ENCODE peak calls at places on chromosome 6, in nine cellular contexts. C is HFF-Myc, B is brain microvascular endothelial cell, N is MM.1S, L is lower lobe of right lung, A is suprapubic skin, U is spleen, Q is ascending aorta, W is stomach. R is an unnamed sample.

GRCh38 chr6:21598662-21599061 is 5.1 kb downstream of the SOX4 start:
- DNase-seq in C (no peak), B (no peak), N (no peak), Q (no peak), A (no peak), W (no peak), L (no peak), U (no peak), R (no peak)

GRCh38 chr6:118876201-118876600 is 17.8 kb upstream of the ASF1A start:
- DNase-seq in N (no peak), A (no peak), B (no peak), U (no peak), Q (no peak), C (no peak), W (no peak), L (no peak), R (no peak)

GRCh38 chr6:26205161-26205624 is 118.0 kb downstream of the HFE start:
- DNase-seq in U (peak; percentile 94), W (peak; percentile 77), Q (peak; percentile 91), A (peak; percentile 87), L (peak; percentile 85), C (no peak), N (peak; percentile 89), B (peak; percentile 85), R (no peak)

GRCh38 chr6:16544006-16544405 is 217.3 kb downstream of the ATXN1 start:
- DNase-seq in W (no peak), N (no peak), L (no peak), U (no peak), Q (no peak), B (peak; percentile 89), A (no peak), C (no peak), R (no peak)

GRCh38 chr6:152261179-152261578 is 376.0 kb downstream of the SYNE1 start:
- DNase-seq in C (no peak), Q (no peak), A (no peak), B (no peak), N (no peak), W (no peak), U (no peak), L (no peak), R (no peak)

GRCh38 chr6:117018771-117019170 is 141.7 kb downstream of the RFX6 start:
- DNase-seq in A (no peak), W (no peak), U (no peak), C (peak; percentile 29), L (no peak), Q (no peak), N (no peak), B (no peak), R (no peak)

GRCh38 chr6:48087448-48087847 is 23.5 kb downstream of the PTCHD4 start:
- DNase-seq in C (no peak), A (no peak), W (no peak), U (no peak), Q (no peak), L (no peak), N (no peak), B (no peak), R (no peak)

GRCh38 chr6:164107297-164107995 is 692.9 kb downstream of the QKI start:
- DNase-seq in W (no peak), L (no peak), C (no peak), A (no peak), U (no peak), Q (no peak), B (no peak), N (no peak), R (no peak)

GRCh38 chr6:147508073-147508870 is at the start of gene SAMD5:
- DNase-seq in A (peak; percentile 62), N (no peak), L (peak; percentile 59), C (peak; percentile 39), U (peak; percentile 81), Q (peak; percentile 67), B (peak; percentile 40), W (peak; percentile 65), R (no peak)

GRCh38 chr6:133468591-133468990 is 227.4 kb downstream of the EYA4 start:
- DNase-seq in L (no peak), A (no peak), N (no peak), W (no peak), B (no peak), Q (no peak), C (no peak), U (no peak), R (no peak)

GRCh38 chr6:139820191-139820590 is 445.7 kb upstream of the CITED2 start:
- DNase-seq in A (no peak), B (peak; percentile 29), U (no peak), W (no peak), C (peak; percentile 42), N (no peak), Q (no peak), L (no peak), R (no peak)

GRCh38 chr6:151229401-151230276 is 10.1 kb upstream of the AKAP12 start:
- DNase-seq in N (no peak), W (no peak), C (no peak), L (no peak), U (no peak), A (no peak), Q (no peak), B (no peak), R (no peak)

GRCh38 chr6:117840541-117840983 is 66.5 kb upstream of the SLC35F1 start:
- DNase-seq in W (no peak), A (no peak), L (no peak), U (no peak), C (no peak), N (peak; percentile 61), Q (no peak), B (peak; percentile 60), R (peak; percentile 19)

GRCh38 chr6:139762587-139763031 is 388.2 kb upstream of the CITED2 start:
- DNase-seq in U (no peak), A (no peak), L (no peak), Q (no peak), C (no peak), N (no peak), W (no peak), B (no peak), R (no peak)

GRCh38 chr6:159512104-159512503 is 180.9 kb downstream of the SOD2 start:
- DNase-seq in L (no peak), A (no peak), N (no peak), Q (no peak), C (no peak), U (no peak), B (no peak), W (no peak), R (no peak)

GRCh38 chr6:115441671-115442070 is 619.0 kb downstream of the FRK start:
- DNase-seq in L (no peak), N (no peak), C (peak; percentile 1), W (no peak), Q (no peak), B (no peak), U (no peak), A (no peak), R (no peak)

GRCh38 chr6:168054663-168055560 is 24.1 kb downstream of the FRMD1 start:
- DNase-seq in N (no peak), W (no peak), L (no peak), U (peak; percentile 66), Q (no peak), B (no peak), A (no peak), C (no peak), R (no peak)

GRCh38 chr6:81562169-81562568 is 190.3 kb downstream of the TENT5A start:
- DNase-seq in A (no peak), N (no peak), Q (no peak), C (peak; percentile 14), L (no peak), U (no peak), B (peak; percentile 69), W (no peak), R (peak; percentile 84)

DNA sequence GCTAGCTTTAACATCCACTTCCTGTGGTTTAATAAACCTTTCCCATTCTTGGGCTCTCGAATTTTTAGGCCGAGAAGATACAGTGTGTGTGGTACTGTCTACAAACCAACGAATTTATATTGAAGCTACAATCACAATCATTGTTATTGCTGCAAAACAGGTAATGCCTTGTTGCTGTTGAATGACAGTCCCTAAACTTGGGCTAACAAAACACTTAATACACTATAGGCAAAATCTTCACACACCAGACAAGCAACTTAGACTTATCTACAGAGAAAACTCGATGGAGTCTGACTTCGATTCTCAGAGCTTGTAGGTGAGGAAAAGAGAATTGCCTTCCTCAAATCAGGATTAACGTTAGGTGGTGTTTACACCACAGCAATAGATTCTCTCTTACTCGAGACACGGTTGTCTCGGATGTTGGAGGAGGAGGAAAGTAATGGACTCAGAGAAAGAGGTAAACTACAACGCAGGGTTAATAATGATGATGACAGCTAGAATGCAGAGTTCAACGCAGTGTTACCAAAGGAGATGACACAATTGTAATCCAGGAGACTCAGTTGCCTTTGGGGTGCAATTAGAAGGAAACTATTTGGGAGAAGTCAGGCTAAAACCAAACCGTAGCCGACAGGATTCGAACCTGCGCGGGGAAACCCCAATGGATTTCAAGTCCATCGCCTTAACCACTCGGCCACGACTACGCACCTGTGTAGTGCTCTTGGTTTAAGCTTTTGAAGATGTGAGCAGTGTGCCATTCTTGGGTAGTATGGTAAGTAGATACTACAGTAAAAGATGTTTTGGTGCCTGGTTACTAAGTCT is 32.5 kb upstream of the ZNF184 start:
- DNase-seq in Q (no peak), N (peak; percentile 75), U (no peak), B (peak; percentile 89), L (no peak), W (no peak), A (no peak), C (peak; percentile 86), R (no peak)
- H3K4me3 ChIP-seq in Q (no peak overlapping the region), N (peak overlapping the region; percentile 38), U (no peak overlapping the region), B (no peak overlapping the region), L (no peak overlapping the region), W (no peak overlapping the region), A (no peak overlapping the region), C (no peak overlapping the region), R (no peak overlapping the region)

GRCh38 chr6:94071835-94072234 is 652.5 kb upstream of the EPHA7 start:
- DNase-seq in W (no peak), Q (no peak), A (no peak), U (no peak), C (no peak), B (no peak), L (no peak), N (peak; percentile 42), R (no peak)
- TF ChIP-seq CTCF in W (no peak), Q (no peak), A (no peak), U (no peak), C (no peak), B (peak; percentile 28), L (no peak), N (peak; percentile 42), R (peak; percentile 46)

DNA sequence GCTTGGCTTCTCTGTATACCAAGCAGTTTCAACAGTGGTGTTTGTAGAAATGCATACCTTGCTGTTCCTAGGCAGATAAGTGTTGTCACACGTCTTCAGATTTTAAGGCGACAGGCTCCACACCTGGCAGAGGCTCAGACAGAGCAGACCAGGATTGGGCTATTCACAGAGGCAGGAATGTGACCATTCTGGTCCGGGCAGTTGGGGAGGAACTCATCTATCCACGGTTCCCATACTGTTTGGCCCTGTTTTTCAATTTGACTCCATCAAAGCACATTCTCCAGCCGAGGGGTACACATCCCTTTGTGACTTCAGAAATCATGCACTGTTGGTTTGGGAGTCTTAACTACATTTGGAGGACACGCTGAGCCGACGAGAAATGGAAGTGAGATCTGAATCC is 45.5 kb downstream of the UTRN start:
- DNase-seq in A (no peak), Q (no peak), B (no peak), U (no peak), N (no peak), W (peak; percentile 85), C (no peak), L (peak; percentile 86), R (no peak)
- H3K4me3 ChIP-seq in A (peak overlapping the region; percentile 25), Q (no peak overlapping the region), B (no peak overlapping the region), U (no peak overlapping the region), N (no peak overlapping the region), W (no peak overlapping the region), C (no peak overlapping the region), L (peak overlapping the region; percentile 39), R (no peak overlapping the region)

GRCh38 chr6:93644611-93645010 is 225.3 kb upstream of the EPHA7 start:
- DNase-seq in A (no peak), N (no peak), Q (no peak), L (no peak), U (no peak), B (no peak), W (no peak), C (no peak), R (peak; percentile 9)
- TF ChIP-seq CTCF in A (no peak), N (no peak), Q (no peak), L (no peak), U (no peak), B (no peak), W (no peak), C (no peak), R (no peak)

R was measured in retinal pigment epithelial cell.